ENCODE peak calls at places on chromosomes 1 and 21, in five cellular contexts. N is transverse colon, H is prostate gland, Y is GM12891, D is GM12892. G is an unnamed sample.

GRCh38 chr1:158176399-158176798 is 4.3 kb upstream of the CD1D start:
- DNase-seq in D (no peak), N (no peak), Y (no peak), H (no peak), G (no peak)

GRCh38 chr1:155181371-155182051 is 7.9 kb downstream of the TRIM46 start:
- DNase-seq in N (no peak), Y (no peak), D (no peak), H (no peak), G (no peak)

GRCh38 chr1:109427171-109427467 is 871 bp upstream of the PSMA5 start:
- DNase-seq in H (no peak), Y (no peak), D (no peak), N (no peak), G (no peak)

GRCh38 chr1:226438007-226438406 is 30.1 kb upstream of the PARP1 start:
- DNase-seq in N (no peak), H (no peak), D (no peak), Y (no peak), G (no peak)

GRCh38 chr1:181317261-181317924 is 165.9 kb upstream of the CACNA1E start:
- DNase-seq in Y (no peak), D (no peak), H (no peak), N (no peak), G (peak; percentile 80)

GRCh38 chr1:182054698-182055326 is 6.7 kb downstream of the ZNF648 start:
- DNase-seq in Y (no peak), H (peak; percentile 18), N (peak; percentile 42), D (no peak), G (no peak)

GRCh38 chr21:27192286-27192685 is 225.4 kb upstream of the ADAMTS5 start:
- DNase-seq in Y (no peak), H (no peak), D (no peak), N (no peak), G (no peak)

GRCh38 chr21:35159881-35160280 is 110.8 kb upstream of the RUNX1 start:
- DNase-seq in N (no peak), D (no peak), Y (no peak), H (no peak), G (no peak)

GRCh38 chr1:180911640-180912161 is 996 bp upstream of the KIAA1614 start:
- DNase-seq in Y (no peak), H (no peak), D (no peak), N (no peak), G (no peak)

GRCh38 chr1:156419863-156420208 is 50.8 kb downstream of the RHBG start:
- DNase-seq in Y (no peak), D (peak; percentile 54), H (no peak), N (no peak), G (no peak)

GRCh38 chr21:43193651-43194302 is 25.0 kb downstream of the CRYAA start:
- DNase-seq in Y (no peak), N (no peak), H (peak; percentile 51), D (no peak), G (no peak)

GRCh38 chr1:44327679-44328491 is 27.2 kb downstream of the ERI3 start:
- DNase-seq in Y (no peak), D (no peak), N (peak; percentile 68), H (peak; percentile 95), G (peak; percentile 95)

GRCh38 chr1:50308883-50309282 is 114.4 kb downstream of the DMRTA2 start:
- DNase-seq in D (no peak), Y (no peak), N (no peak), H (no peak), G (no peak)

GRCh38 chr1:98749152-98749756 is 87.7 kb downstream of the SNX7 start:
- DNase-seq in D (no peak), Y (no peak), H (no peak), N (no peak), G (no peak)

GRCh38 chr1:54543729-54544496 is 4.1 kb upstream of the ACOT11 start:
- DNase-seq in H (no peak), D (no peak), N (no peak), Y (no peak), G (no peak)

GRCh38 chr1:94092210-94092613 is 28.7 kb downstream of the ABCA4 start:
- DNase-seq in Y (no peak), H (no peak), N (no peak), D (no peak), G (no peak)

GRCh38 chr1:119712342-119713038 is 756 bp downstream of the PHGDH start:
- DNase-seq in D (no peak), H (peak; percentile 69), N (peak; percentile 65), Y (no peak), G (peak; percentile 92)

GRCh38 chr1:11204396-11205190 is 15.4 kb downstream of the ANGPTL7 start:
- DNase-seq in H (no peak), D (no peak), N (no peak), Y (no peak), G (no peak)

DNA sequence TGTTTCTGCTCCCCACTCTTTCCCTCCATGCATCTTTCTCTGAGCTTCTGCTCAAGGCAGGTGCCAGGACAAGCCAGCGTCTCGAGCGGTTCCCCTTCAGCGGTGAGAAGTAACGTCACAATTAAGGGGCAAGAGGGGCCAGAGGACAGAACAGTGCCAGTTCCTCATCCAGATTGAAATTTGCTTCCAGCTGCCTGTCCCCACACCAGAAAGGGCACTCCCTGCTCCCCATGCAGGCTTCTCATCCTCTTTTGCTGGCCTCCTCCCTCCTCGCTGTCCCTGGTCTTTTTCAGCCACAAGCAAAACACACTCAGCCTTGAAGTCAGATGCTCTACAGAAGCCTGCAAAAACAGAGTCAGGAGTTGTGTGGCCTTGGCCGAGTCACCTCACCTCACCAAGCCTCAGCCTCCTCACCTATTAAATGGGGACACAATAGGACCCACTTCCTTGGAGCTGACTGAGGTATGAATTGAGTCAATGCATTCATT is 35.0 kb upstream of the ECE1 start:
- DNase-seq in N (no peak), Y (no peak), H (no peak), D (no peak), G (no peak)
- TF ChIP-seq POLR2AphosphoS5 in N (no peak), Y (no peak), H (no peak), D (no peak), G (no peak)

DNA sequence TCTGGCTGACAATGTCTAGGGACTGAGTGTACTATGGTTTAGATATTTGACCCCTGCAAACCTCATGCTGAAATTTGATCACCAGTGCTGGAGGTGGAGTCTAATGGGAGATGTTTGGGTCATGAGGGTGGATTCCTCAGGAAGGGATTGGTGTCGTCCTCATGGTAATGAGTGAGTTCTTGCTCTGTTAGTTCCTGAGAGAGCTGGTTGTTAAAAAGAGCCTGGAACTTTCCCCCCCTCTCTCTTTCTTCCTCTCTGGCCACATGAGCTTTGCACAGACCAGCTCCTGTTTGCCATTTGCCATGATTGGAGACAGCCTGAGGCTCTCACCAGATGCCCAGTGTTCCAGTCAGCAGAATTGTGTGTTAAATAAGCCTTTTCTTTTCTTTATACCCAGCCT is 36.6 kb upstream of the CNIH3 start:
- DNase-seq in Y (no peak), N (no peak), D (no peak), H (no peak), G (peak; percentile 47)
- TF ChIP-seq POLR2A in Y (no peak), N (no peak), D (no peak), H (no peak), G (no peak)

GRCh38 chr1:201721131-201722049 is 107.6 kb upstream of the IPO9 start:
- DNase-seq in Y (no peak), D (no peak), H (no peak), N (no peak), G (no peak)
- TF ChIP-seq POLR2AphosphoS5 in Y (no peak), D (no peak), H (no peak), N (peak; percentile 45), G (no peak)

DNA sequence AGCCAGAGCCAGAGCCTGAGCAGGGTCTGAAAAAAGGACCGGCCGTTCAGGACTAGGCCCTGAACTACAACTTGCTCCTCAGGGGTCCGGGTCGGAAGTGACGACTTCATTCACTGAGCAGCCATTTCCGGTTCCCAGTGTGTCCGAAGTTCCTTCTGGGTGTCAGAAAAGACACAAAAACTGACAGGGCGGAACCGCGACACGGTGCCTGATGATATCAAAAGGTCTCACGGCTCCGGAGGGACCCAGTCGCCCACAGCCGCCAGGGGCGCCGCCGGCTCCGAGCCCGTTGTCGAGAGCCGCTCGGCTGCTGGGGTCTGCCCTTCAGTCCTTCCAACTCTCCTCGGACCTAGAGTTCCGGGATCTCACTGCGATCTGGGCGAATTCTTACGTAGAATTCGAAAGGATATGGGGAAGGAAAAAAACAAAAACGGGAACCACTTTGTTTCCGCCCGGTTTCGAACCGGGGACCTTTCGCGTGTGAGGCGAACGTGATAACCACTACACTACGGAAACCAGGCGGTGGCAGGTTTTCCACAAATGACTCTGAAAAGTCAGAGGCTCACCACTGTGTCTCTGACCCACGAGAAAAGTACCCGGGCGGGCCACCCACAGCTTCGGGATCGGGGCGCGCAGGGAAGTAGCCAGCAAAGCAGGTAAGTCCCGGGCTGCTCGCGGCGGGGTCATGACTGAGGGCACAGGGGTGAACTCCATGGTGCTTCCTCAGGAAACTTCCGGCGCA is 31.8 kb upstream of the CFAP126 start:
- DNase-seq in D (peak; percentile 70), H (peak; percentile 89), Y (peak; percentile 72), N (peak; percentile 91), G (peak; percentile 99)
- TF ChIP-seq POLR2A in D (peak; percentile 84), H (peak; percentile 36), Y (peak; percentile 90), N (peak; percentile 74), G (no peak)

DNA sequence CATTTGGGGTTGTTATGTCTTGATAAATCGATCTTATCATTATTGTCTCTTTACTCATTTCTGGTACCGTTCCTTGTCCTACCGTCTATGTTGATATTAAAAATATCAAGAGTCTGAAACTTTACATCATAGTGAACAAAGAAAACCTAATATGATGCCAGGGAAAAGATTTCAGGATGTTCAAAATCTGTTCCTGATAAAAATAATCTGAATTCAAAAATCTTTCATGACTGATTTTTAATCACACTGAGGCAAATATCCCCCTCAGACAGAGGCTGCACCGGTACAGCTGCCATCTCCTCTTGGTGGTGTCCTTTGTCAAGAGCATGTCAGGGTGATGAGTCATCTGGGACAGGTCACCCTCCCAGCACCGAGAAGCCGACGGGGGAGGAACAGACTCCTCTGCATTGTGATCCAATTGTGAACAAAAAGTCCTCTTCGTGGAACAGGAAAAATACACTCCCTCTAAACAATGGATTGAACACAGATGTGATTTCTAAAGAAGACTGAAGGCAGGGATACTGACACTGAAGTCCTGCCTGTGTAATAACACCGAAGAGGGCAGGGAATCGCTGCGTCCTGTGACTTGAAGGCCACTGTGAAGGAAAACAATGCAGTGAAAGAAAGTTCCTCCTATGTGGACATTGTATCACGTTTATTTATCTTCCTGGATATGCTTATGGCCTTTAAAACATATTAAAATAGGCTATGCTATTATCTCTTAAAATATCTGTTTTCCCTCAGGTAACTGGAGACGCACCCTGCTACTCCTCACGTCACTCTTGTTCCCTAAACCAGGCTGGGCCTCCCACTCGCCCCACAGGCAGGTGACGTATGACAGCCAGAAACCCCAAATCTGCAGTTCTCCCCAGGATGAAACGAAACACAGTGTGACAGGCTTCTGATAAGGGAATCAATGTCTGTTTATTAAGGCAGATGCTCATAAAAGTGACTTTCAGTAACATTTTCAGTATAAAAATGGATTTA is 4.3 kb upstream of the SPATC1L start:
- DNase-seq in Y (no peak), N (no peak), H (peak; percentile 82), D (no peak), G (peak; percentile 92)
- TF ChIP-seq POLR2AphosphoS5 in Y (no peak), N (no peak), H (peak; percentile 91), D (no peak), G (peak; percentile 69)

GRCh38 chr1:201505505-201505893 is 1.4 kb downstream of the CSRP1 start:
- DNase-seq in Y (no peak), D (no peak), H (no peak), N (peak; percentile 55), G (no peak)
- TF ChIP-seq POLR2A in Y (no peak), D (no peak), H (no peak), N (peak; percentile 39), G (no peak)

DNA sequence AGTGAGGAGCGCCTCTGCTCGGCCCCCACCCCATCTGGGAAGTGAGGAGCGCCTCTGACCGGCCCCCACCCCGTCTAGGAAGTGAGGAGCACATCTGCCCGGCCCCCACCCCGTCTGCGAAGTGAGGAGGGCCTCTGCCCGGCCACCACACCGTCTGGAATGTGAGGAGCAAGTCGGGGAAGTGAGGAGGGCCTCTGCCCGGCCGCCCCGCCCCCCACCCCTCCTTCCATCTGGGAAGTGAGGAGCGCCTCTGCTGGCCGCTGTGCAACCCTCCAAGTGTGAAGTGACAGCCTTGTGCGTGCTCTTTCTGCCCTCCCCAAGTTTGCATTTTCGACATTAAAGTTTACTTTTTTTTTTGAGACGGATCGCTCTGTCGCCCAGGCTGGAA is 5.1 kb upstream of the ZZZ3 start:
- DNase-seq in D (no peak), H (no peak), N (no peak), Y (no peak), G (no peak)
- TF ChIP-seq POLR2AphosphoS5 in D (no peak), H (no peak), N (no peak), Y (no peak), G (no peak)

G was measured in esophagus muscularis mucosa.